ENCODE peak calls at places on chromosomes 1 and 21, in six cellular contexts. U is stimulated activated CD8-positive, alpha-beta memory T cell treated with anti-CD3 and anti-CD28 coated beads, Interleukin-4, amount 100 ng/mL, for 4 hours; N is non-pigmented ciliary epithelial cell; R is choroid plexus epithelial cell; K is epithelial cell of esophagus; B is LoVo. D is an unnamed sample.
A peak's percentile ranks its signal among the peaks of the same experiment; 100 is the strongest.

GRCh38 chr21:33760641-33761103 is 118.4 kb downstream of the ITSN1 start:
- DNase-seq in U (no peak), N (peak; percentile 43), R (peak; percentile 88), K (no peak), B (no peak), D (no peak)

GRCh38 chr1:226526801-226527595 is 21.6 kb upstream of the STUM start:
- DNase-seq in U (no peak), N (no peak), R (peak; percentile 36), K (peak; percentile 29), B (no peak), D (no peak)

GRCh38 chr1:209430107-209430506 is 153.4 kb upstream of the CAMK1G start:
- DNase-seq in U (no peak), N (no peak), R (no peak), K (no peak), B (no peak), D (no peak)

GRCh38 chr1:107940178-107940577 is 24.8 kb downstream of the VAV3 start:
- DNase-seq in U (no peak), N (no peak), R (no peak), K (no peak), B (no peak), D (no peak)

GRCh38 chr21:45397381-45397780 is 7.6 kb upstream of the COL18A1 start:
- DNase-seq in U (no peak), N (no peak), R (no peak), K (no peak), B (no peak), D (no peak)

GRCh38 chr1:100394286-100394685 is 42.0 kb downstream of the CDC14A start:
- DNase-seq in U (no peak), N (no peak), R (no peak), K (no peak), B (no peak), D (no peak)

GRCh38 chr1:940121-941026 is 16.7 kb downstream of the SAMD11 start:
- DNase-seq in U (no peak), N (no peak), R (peak; percentile 86), K (peak; percentile 19), B (peak; percentile 62), D (no peak)

GRCh38 chr1:170675825-170676224 is 11.9 kb downstream of the PRRX1 start:
- DNase-seq in U (no peak), N (no peak), R (no peak), K (no peak), B (no peak), D (no peak)

GRCh38 chr1:84603941-84604830 is 29.9 kb upstream of the CTBS start:
- DNase-seq in U (no peak), N (no peak), R (peak; percentile 63), K (peak; percentile 98), B (peak; percentile 79), D (no peak)

GRCh38 chr21:41846536-41846935 is 32.6 kb downstream of the PRDM15 start:
- DNase-seq in U (no peak), N (no peak), R (no peak), K (no peak), B (no peak), D (no peak)

GRCh38 chr1:219498666-219499065 is 114.2 kb downstream of the ZC3H11B start:
- DNase-seq in U (no peak), N (no peak), R (peak; percentile 91), K (no peak), B (no peak), D (no peak)

GRCh38 chr1:115643219-115643618 is 1.4 kb downstream of the VANGL1 start:
- DNase-seq in U (no peak), N (no peak), R (no peak), K (no peak), B (no peak), D (no peak)

GRCh38 chr1:69993787-69994186 is 211.6 kb downstream of the LRRC40 start:
- DNase-seq in U (no peak), N (no peak), R (no peak), K (no peak), B (no peak), D (no peak)

GRCh38 chr1:20385630-20386029 is 95.0 kb downstream of the VWA5B1 start:
- DNase-seq in U (no peak), N (no peak), R (no peak), K (no peak), B (no peak), D (no peak)

GRCh38 chr1:226332947-226333346 is 24.0 kb upstream of the LIN9 start:
- DNase-seq in U (no peak), N (no peak), R (no peak), K (no peak), B (no peak), D (no peak)

GRCh38 chr1:54564312-54565112 is 16.5 kb downstream of the ACOT11 start:
- DNase-seq in U (no peak), N (no peak), R (no peak), K (peak; percentile 58), B (peak; percentile 96), D (no peak)

GRCh38 chr1:178294654-178295053 is 200.8 kb downstream of the RASAL2 start:
- DNase-seq in U (no peak), N (no peak), R (peak; percentile 41), K (peak; percentile 70), B (no peak), D (no peak)

GRCh38 chr1:55284856-55285255 is 69.7 kb upstream of the USP24 start:
- DNase-seq in U (no peak), N (no peak), R (peak; percentile 72), K (peak; percentile 56), B (no peak), D (peak; percentile 6)

GRCh38 chr1:71587961-71588360 is 507.1 kb upstream of the ZRANB2 start:
- DNase-seq in U (no peak), N (no peak), R (no peak), K (peak; percentile 29), B (no peak), D (no peak)

GRCh38 chr1:220787069-220787614 is 429 bp downstream of the MTARC1 start:
- DNase-seq in U (no peak), N (no peak), R (no peak), K (peak; percentile 72), B (peak; percentile 70), D (no peak)